ENCODE peak calls at places on chromosomes 5 and 9, in four cellular contexts. D is coronary artery, Q is epithelial cell of proximal tubule, N is upper lobe of left lung. M is an unnamed sample.

GRCh38 chr9:96500696-96501660 is 51.0 kb downstream of the HABP4 start:
- DNase-seq in N (peak; percentile 50), Q (no peak), D (no peak), M (no peak)

GRCh38 chr5:90562331-90562730 is 3.7 kb downstream of the ADGRV1 start:
- DNase-seq in Q (no peak), D (no peak), N (no peak), M (no peak)

GRCh38 chr5:41093803-41094202 is 22.7 kb upstream of the MROH2B start:
- DNase-seq in D (no peak), Q (no peak), N (no peak), M (peak; percentile 5)

GRCh38 chr5:68962632-68963484 is 131.0 kb upstream of the SLC30A5 start:
- DNase-seq in N (no peak), D (peak; percentile 80), Q (peak; percentile 10), M (peak; percentile 75)

GRCh38 chr9:2923810-2924768 is 80.2 kb upstream of the PUM3 start:
- DNase-seq in D (no peak), N (no peak), Q (no peak), M (no peak)

GRCh38 chr5:61969761-61970160 is 336.2 kb upstream of the KIF2A start:
- DNase-seq in Q (no peak), D (no peak), N (no peak), M (no peak)

GRCh38 chr9:113955076-113955752 is 79.1 kb downstream of the ZNF618 start:
- DNase-seq in Q (peak; percentile 52), N (no peak), D (peak; percentile 62), M (no peak)

GRCh38 chr5:81852277-81853004 is 101.5 kb upstream of the SSBP2 start:
- DNase-seq in Q (no peak), D (no peak), N (peak; percentile 85), M (peak; percentile 62)

M was measured in cerebellar cortex.